ENCODE peak calls at places on chromosomes 13 and 19, in four cellular contexts. One of them, this sample, is unnamed. For H3K4me1 and H3K9me3, the result is how much of the 10 kb centered on the place peaks cover.

GRCh38 chr19:18198374-18198773 is 5.4 kb downstream of the MPV17L2 start:
- DNase-seq in H9: no peak
- DNase-seq in HepG2: no peak
- DNase-seq in fibroblast of lung: no peak
- DNase-seq in this sample: no peak

GRCh38 chr13:112210401-112210800 is 143.5 kb downstream of the SOX1 start:
- DNase-seq in HepG2: no peak
- DNase-seq in fibroblast of lung: no peak
- DNase-seq in H9: no peak
- DNase-seq in this sample: no peak

GRCh38 chr13:49421391-49421790 is 22.5 kb downstream of the CAB39L start:
- DNase-seq in H9: peak
- DNase-seq in fibroblast of lung: no peak
- DNase-seq in HepG2: peak
- DNase-seq in this sample: no peak

GRCh38 chr13:114298866-114299265 is 15.4 kb upstream of the CHAMP1 start:
- DNase-seq in HepG2: no peak
- DNase-seq in H9: no peak
- DNase-seq in fibroblast of lung: peak
- DNase-seq in this sample: no peak

GRCh38 chr19:35757231-35757748 is 461 bp upstream of the HSPB6 start:
- DNase-seq in HepG2: peak
- DNase-seq in fibroblast of lung: peak
- DNase-seq in H9: no peak
- DNase-seq in this sample: peak

GRCh38 chr13:108895220-108895704 is 265.9 kb downstream of the MYO16 start:
- DNase-seq in H9: no peak
- DNase-seq in fibroblast of lung: peak
- DNase-seq in HepG2: peak
- DNase-seq in this sample: no peak

GRCh38 chr19:10116085-10116865 is 3.4 kb downstream of the EIF3G start:
- DNase-seq in fibroblast of lung: no peak
- DNase-seq in HepG2: no peak
- DNase-seq in H9: no peak
- DNase-seq in this sample: peak

GRCh38 chr13:113110852-113111315 is 5.3 kb downstream of the F7 start:
- DNase-seq in H9: no peak
- DNase-seq in HepG2: no peak
- DNase-seq in fibroblast of lung: no peak
- DNase-seq in this sample: peak

GRCh38 chr19:43749898-43750297 is 4.9 kb downstream of the SMG9 start:
- DNase-seq in fibroblast of lung: no peak
- DNase-seq in HepG2: no peak
- DNase-seq in H9: no peak
- DNase-seq in this sample: no peak

GRCh38 chr19:1237754-1238372 is at the start of gene CBARP:
- DNase-seq in HepG2: no peak
- DNase-seq in H9: no peak
- DNase-seq in fibroblast of lung: no peak
- DNase-seq in this sample: no peak

GRCh38 chr13:32045963-32046785 is 14.6 kb downstream of the FRY start:
- DNase-seq in H9: no peak
- DNase-seq in HepG2: peak
- DNase-seq in fibroblast of lung: peak
- DNase-seq in this sample: no peak

GRCh38 chr13:112168771-112169170 is 101.8 kb downstream of the SOX1 start:
- DNase-seq in fibroblast of lung: no peak
- DNase-seq in HepG2: no peak
- DNase-seq in H9: no peak
- DNase-seq in this sample: no peak

GRCh38 chr13:54387607-54388006 is 1359.0 kb downstream of the OLFM4 start:
- DNase-seq in HepG2: no peak
- DNase-seq in H9: no peak
- DNase-seq in fibroblast of lung: no peak
- DNase-seq in this sample: no peak

DNA sequence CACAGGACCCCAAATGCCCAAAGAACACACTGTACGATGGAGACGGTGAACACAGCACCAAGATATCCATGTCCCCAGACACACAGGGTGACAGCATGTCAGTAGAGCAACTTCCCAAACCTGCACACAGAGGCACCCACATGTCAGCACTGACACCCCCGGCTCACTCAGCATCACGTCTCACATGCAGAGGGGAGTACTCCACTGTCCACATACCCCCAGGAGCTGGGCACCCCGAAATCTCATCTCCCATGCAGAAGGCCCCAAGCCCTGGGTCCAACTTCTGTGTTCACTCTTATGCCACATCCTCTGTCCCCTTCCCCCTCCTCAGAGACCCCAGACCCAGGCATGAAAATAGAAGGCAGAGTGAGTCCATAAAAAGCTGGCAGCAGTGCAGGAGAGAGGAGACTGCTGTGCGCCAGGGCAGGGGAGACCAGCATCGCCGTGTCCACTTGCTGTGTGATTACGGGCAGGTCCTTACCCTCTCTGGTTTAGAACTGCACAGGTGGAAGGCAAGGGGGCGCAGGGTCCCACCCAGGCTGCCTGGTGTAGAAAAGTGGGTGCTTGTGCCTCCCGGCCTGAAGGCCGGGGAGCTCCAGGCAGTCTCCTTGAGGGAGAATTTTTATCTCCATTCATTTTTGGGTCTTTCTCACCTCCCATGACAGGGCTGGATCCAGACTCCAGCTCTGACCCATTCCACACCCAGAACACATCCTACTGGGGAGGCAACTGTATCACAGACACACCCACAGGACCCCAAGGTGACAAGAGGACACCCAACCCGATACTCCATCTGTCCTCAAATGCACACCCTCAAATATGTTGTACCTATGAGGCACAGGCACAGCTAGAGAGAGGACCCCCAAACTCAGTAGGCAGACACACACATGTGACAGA is 17.0 kb downstream of the ERFL start:
- DNase-seq in H9: no peak
- DNase-seq in fibroblast of lung: no peak
- DNase-seq in HepG2: no peak
- DNase-seq in this sample: no peak
- H3K4me1 ChIP-seq in H9: under half
- H3K4me1 ChIP-seq in fibroblast of lung: under half
- H3K4me1 ChIP-seq in HepG2: under half
- H3K4me1 ChIP-seq in this sample: under half

GRCh38 chr19:30277941-30278881 is 94.0 kb upstream of the ZNF536 start:
- DNase-seq in H9: no peak
- DNase-seq in HepG2: no peak
- DNase-seq in fibroblast of lung: no peak
- DNase-seq in this sample: no peak
- H3K27ac ChIP-seq in H9: no peak
- H3K27ac ChIP-seq in HepG2: no peak
- H3K27ac ChIP-seq in fibroblast of lung: no peak
- H3K27ac ChIP-seq in this sample: no peak

DNA sequence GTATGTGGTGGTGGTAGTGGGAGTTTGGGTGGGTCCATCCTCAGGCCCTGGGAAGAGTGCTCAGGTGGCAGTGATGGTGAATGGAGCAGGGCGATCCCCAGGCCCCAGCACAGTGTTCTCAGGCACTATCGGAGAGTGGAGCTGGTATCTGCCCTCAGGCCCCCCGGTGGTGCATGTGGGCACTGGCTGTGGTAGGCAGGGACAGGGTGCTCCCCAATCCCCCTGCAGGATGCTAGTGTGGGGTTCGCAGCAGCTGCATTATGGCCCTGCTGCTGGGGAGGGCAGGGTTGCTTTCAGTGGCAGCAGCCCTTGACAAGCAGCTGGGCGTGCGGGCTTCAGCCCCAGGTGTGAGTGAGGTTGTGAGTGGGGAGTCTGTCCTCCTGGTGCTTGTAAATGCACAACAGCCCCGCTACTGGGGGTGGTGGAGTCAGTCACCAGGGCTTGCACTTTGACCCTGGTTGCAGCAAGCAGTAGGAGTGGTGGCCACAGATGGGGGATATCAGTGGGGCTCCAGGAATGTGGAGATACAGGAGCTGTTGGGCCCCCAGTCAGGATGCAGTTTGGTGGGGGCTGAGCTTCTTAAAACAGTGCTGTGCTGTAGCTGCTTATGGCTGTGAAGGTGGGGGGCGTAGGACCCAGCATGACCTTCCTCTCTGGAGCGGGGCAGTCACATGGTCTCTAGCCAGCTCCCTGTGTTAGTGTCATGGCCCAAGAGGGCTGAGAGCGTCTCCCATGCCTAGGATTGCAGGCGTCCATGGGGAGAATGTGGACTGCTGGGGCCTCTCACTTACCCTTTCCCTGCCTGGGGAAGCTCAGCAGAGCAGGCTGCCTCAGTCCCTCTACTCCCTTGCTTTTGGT is 38.7 kb upstream of the ARHGEF7 start:
- DNase-seq in HepG2: no peak
- DNase-seq in fibroblast of lung: no peak
- DNase-seq in H9: no peak
- DNase-seq in this sample: no peak
- H3K9me3 ChIP-seq in HepG2: under half
- H3K9me3 ChIP-seq in fibroblast of lung: under half
- H3K9me3 ChIP-seq in H9: under half
- H3K9me3 ChIP-seq in this sample: under half

DNA sequence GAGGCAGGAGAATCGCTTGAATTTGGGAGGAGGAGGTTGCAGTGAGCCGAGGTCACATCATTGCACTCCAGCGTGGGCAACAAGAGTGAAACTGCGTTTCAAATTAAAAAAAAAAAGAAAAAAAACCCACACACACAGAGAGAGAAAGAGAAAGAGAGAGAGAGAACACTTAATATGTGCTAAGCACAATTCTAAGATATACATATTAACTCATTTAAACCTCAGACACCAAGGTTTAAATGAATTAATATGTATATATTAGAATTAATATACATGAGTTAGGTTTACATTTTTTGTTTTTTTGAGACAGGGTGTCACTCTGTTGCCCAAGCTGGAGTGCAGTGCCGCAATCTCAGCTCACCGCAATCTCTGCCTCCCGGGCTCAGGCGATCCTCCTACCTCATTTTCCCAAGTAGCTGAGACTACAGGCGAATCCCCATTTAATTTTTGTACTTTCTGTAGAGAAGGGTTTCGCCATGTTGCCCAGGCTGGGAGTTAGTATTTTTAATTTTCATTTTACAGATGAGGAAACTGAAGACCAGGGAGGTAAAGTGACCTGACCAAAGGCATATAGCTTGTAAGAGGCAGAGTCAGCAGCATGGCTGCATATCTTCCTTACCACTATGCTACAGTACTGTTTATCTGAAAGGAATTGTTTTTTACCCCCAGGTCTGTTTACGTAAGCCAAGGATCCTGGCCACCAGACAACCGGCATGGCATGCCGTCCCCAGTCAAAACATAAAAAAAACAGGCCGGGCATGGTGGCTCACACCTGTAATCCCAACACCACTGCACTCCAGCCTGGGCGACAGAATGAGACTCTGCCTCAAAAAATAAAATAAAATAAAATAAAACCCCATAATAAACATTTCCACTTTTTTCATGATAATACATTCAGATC is 2.3 kb downstream of the SYMPK start:
- DNase-seq in H9: no peak
- DNase-seq in fibroblast of lung: no peak
- DNase-seq in HepG2: no peak
- DNase-seq in this sample: no peak
- H3K4me1 ChIP-seq in H9: under half
- H3K4me1 ChIP-seq in fibroblast of lung: under half
- H3K4me1 ChIP-seq in HepG2: under half
- H3K4me1 ChIP-seq in this sample: under half